ENCODE peak calls at places on chromosomes 1 and 21, in eight cellular contexts. P is RWPE1, Q is PC-3, H is uterus, U is omental fat pad, A is AG04450, E is IMR-90, Z is AG09309. I is an unnamed sample.

GRCh38 chr1:109765483-109765815 is 1.7 kb upstream of the EPS8L3 start:
- DNase-seq in A (no peak), H (no peak), Q (no peak), E (no peak), U (no peak), Z (no peak), P (no peak), I (no peak)

GRCh38 chr1:146012703-146013565 is 8.6 kb downstream of the HJV start:
- DNase-seq in H (peak), Q (peak), A (peak), P (peak), Z (peak), U (no peak), E (peak), I (no peak)

GRCh38 chr1:183952101-183952500 is 85.4 kb downstream of the COLGALT2 start:
- DNase-seq in P (no peak), H (no peak), Z (no peak), U (no peak), E (peak), A (no peak), Q (peak), I (no peak)

GRCh38 chr1:28196330-28196729 is 19.8 kb upstream of the PTAFR start:
- DNase-seq in A (no peak), Z (no peak), U (no peak), E (no peak), H (no peak), P (no peak), Q (no peak), I (no peak)

GRCh38 chr1:203995228-203995627 is 77.7 kb upstream of the SOX13 start:
- DNase-seq in Z (no peak), U (no peak), E (no peak), A (no peak), H (no peak), P (no peak), Q (no peak), I (no peak)

GRCh38 chr1:42965339-42965738 is 6.7 kb upstream of the SLC2A1 start:
- DNase-seq in A (no peak), P (no peak), H (no peak), Q (no peak), Z (no peak), U (no peak), E (no peak), I (no peak)

GRCh38 chr1:161549652-161550051 is at the start of gene FCGR3A:
- DNase-seq in Z (no peak), E (no peak), A (no peak), U (no peak), H (no peak), Q (no peak), P (no peak), I (no peak)

GRCh38 chr1:187010571-187011309 is 182.0 kb downstream of the PLA2G4A start:
- DNase-seq in H (no peak), P (no peak), U (no peak), Z (no peak), Q (peak), E (peak), A (no peak), I (peak)

GRCh38 chr1:9289724-9290493 is 2.8 kb upstream of the SPSB1 start:
- DNase-seq in H (peak), Q (peak), P (peak), Z (peak), E (peak), A (peak), U (peak), I (no peak)

GRCh38 chr1:159918041-159918917 is 7.0 kb downstream of the TAGLN2 start:
- DNase-seq in H (no peak), P (no peak), A (no peak), Q (no peak), U (no peak), Z (no peak), E (peak), I (no peak)

GRCh38 chr1:47568763-47569162 is 130.9 kb downstream of the FOXD2 start:
- DNase-seq in H (no peak), U (no peak), Q (no peak), A (no peak), Z (no peak), E (no peak), P (no peak), I (no peak)

GRCh38 chr1:28783363-28783762 is 28.6 kb upstream of the OPRD1 start:
- DNase-seq in U (no peak), Z (no peak), E (no peak), P (no peak), Q (no peak), H (no peak), A (no peak), I (no peak)

GRCh38 chr21:33071878-33072306 is 2.0 kb downstream of the OLIG1 start:
- DNase-seq in P (no peak), Q (no peak), A (no peak), U (no peak), Z (no peak), H (no peak), E (peak), I (peak)

GRCh38 chr1:52190500-52191252 is 48.8 kb downstream of the ZFYVE9 start:
- DNase-seq in Z (no peak), E (peak), Q (no peak), U (no peak), H (no peak), A (no peak), P (no peak), I (no peak)
- TF ChIP-seq CTCF in Z (no peak), E (no peak), Q (no peak), U (no peak), H (no peak), A (no peak), P (no peak), I (no peak)

DNA sequence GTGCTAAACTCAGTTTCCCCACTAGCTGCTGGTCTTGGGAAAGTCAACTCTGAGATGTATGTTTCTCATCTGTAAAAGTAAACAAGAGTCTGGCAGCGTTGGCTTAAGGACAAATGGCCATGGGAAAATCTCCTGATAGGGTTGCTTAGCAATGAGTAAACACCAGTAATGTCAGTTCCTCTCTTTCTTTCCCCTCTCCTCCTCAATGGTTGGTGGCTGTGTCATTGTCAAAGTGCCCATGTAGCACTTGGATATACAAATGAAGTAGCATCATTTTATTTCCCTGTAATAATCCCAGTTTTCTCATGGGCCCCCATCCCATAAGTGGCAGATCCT is 2.2 kb upstream of the FYB2 start:
- DNase-seq in H (no peak), U (no peak), Z (no peak), Q (peak), A (no peak), E (peak), P (no peak), I (no peak)
- TF ChIP-seq CTCF in H (no peak), U (no peak), Z (no peak), Q (no peak), A (no peak), E (no peak), P (no peak), I (no peak)

DNA sequence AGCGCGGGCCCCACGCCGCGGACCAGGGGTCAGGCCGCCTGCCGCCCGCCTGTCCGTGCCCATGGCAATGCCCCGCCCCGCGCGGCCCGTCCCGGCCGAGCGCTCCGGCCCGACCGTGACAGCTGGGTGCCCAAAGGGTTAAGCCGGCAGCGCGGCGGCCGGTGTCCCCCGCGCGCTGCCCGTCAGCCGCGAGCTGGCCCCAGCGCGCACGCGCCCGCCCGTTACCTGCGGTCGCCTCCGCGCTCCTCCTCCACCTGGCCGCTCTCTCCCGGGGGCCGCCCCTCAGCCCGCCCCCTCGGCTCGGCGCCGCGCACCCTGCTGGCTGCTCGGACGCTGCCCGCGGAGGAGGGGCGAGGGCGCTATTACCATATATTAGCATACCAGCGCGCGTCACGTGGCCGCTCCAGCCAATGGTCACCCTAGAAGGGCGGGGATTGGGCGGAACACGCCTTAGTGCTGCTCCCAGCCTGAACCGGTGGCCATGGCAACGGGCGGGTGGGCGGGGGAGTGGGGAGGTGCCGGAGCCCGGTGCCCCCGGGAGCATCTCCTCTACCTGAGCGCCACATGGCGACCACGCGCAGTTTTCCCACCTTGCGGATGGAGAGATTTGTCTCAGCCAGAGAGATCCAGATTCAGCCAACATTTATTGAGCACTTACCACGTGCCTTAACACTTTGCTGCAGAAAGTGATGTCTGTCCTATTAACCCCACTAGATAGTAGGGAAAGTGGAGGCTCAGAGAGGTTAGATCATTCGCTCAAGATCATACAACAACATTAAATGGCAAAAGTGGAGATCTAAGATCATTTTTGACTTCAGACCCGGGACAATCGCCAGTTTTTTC is at the start of gene PHC2:
- DNase-seq in P (peak), A (peak), Q (peak), Z (peak), U (peak), E (peak), H (peak), I (peak)
- TF ChIP-seq CTCF in P (no peak), A (peak), Q (peak), Z (peak), U (no peak), E (peak), H (no peak), I (no peak)

GRCh38 chr1:68213843-68214242 is 18.5 kb downstream of the WLS start:
- DNase-seq in U (peak), A (no peak), Q (no peak), E (peak), H (peak), P (no peak), Z (no peak), I (no peak)

GRCh38 chr1:68218485-68218884 is 13.8 kb downstream of the WLS start:
- DNase-seq in E (no peak), H (no peak), U (no peak), Q (no peak), Z (no peak), P (peak), A (no peak), I (no peak)

GRCh38 chr1:68216088-68216487 is 16.2 kb downstream of the WLS start:
- DNase-seq in H (no peak), A (no peak), Q (no peak), U (no peak), P (no peak), Z (no peak), E (no peak), I (no peak)

GRCh38 chr1:68220420-68220819 is 11.9 kb downstream of the WLS start:
- DNase-seq in E (no peak), A (no peak), Q (no peak), Z (no peak), H (no peak), P (no peak), U (no peak), I (no peak)

GRCh38 chr1:68217060-68217554 is 15.2 kb downstream of the WLS start:
- DNase-seq in Z (no peak), P (no peak), A (no peak), H (no peak), E (no peak), U (no peak), Q (no peak), I (no peak)
- TF ChIP-seq CTCF in Z (no peak), P (no peak), A (no peak), H (no peak), E (no peak), U (no peak), Q (no peak), I (no peak)

GRCh38 chr1:114554577-114554976 is 26.8 kb downstream of the BCAS2 start:
- DNase-seq in E (no peak), P (peak), U (no peak), Q (no peak), H (no peak), Z (no peak), A (no peak), I (no peak)

GRCh38 chr1:114559356-114559755 is 22.1 kb downstream of the BCAS2 start:
- DNase-seq in Q (no peak), P (no peak), Z (no peak), H (no peak), E (no peak), A (no peak), U (no peak), I (peak)

GRCh38 chr1:114561333-114561732 is 20.1 kb downstream of the BCAS2 start:
- DNase-seq in U (no peak), Q (no peak), Z (no peak), P (no peak), E (no peak), H (no peak), A (no peak), I (no peak)

GRCh38 chr1:114564141-114564540 is 17.3 kb downstream of the BCAS2 start:
- DNase-seq in Q (no peak), H (no peak), Z (no peak), E (no peak), P (no peak), A (no peak), U (no peak), I (no peak)

DNA sequence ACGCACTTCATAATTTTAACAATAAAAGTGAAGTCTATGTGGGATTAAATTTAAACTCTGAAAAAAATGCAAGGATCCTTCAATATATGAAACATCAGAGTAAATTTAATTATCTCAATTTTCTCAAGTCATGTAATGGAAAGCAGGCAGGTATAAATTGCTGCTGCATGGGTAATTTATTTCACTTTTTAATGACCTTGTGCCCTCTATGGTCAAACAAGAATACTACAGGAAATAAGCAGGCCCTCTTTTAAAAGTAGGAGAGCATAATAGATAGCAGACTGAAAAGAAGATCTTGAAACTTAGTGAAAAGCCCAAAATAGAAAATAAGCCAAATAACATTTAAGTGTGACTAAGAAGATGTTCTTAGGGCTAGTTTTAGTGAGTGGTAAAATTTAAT is 22.9 kb downstream of the BCAS2 start:
- DNase-seq in H (no peak), A (no peak), Z (no peak), E (no peak), P (peak), Q (peak), U (no peak), I (no peak)
- TF ChIP-seq CTCF in H (no peak), A (peak), Z (peak), E (peak), P (peak), Q (peak), U (no peak), I (peak)

GRCh38 chr1:240602189-240602588 is 9.8 kb downstream of the GREM2 start:
- DNase-seq in H (no peak), P (no peak), E (peak), Q (peak), A (no peak), Z (no peak), U (no peak), I (no peak)
- TF ChIP-seq CTCF in H (no peak), P (no peak), E (peak), Q (peak), A (peak), Z (peak), U (no peak), I (no peak)

GRCh38 chr1:163412216-163412615 is 90.5 kb downstream of the NUF2 start:
- DNase-seq in E (no peak), Z (no peak), A (no peak), H (no peak), Q (no peak), P (no peak), U (no peak), I (no peak)
- TF ChIP-seq CTCF in E (no peak), Z (no peak), A (no peak), H (no peak), Q (peak), P (no peak), U (no peak), I (no peak)

GRCh38 chr1:116844775-116845174 is 64.9 kb upstream of the PTGFRN start:
- DNase-seq in U (no peak), H (no peak), Q (no peak), E (no peak), A (no peak), P (no peak), Z (no peak), I (no peak)

GRCh38 chr1:116841569-116842364 is 67.9 kb upstream of the PTGFRN start:
- DNase-seq in U (no peak), P (no peak), Z (no peak), E (no peak), Q (no peak), A (no peak), H (no peak), I (no peak)

GRCh38 chr1:116847175-116847574 is 62.5 kb upstream of the PTGFRN start:
- DNase-seq in P (no peak), Z (no peak), U (no peak), A (no peak), Q (no peak), H (no peak), E (no peak), I (no peak)

GRCh38 chr1:116847688-116848531 is 61.8 kb upstream of the PTGFRN start:
- DNase-seq in Z (no peak), U (no peak), A (no peak), Q (peak), E (peak), H (peak), P (no peak), I (peak)

GRCh38 chr1:116842654-116843053 is 67.1 kb upstream of the PTGFRN start:
- DNase-seq in U (no peak), P (no peak), E (no peak), Z (no peak), H (no peak), Q (peak), A (no peak), I (no peak)
- TF ChIP-seq CTCF in U (no peak), P (no peak), E (peak), Z (peak), H (no peak), Q (peak), A (no peak), I (no peak)

GRCh38 chr21:35648512-35648911 is 411.8 kb downstream of the SETD4 start:
- DNase-seq in Z (no peak), U (no peak), A (no peak), H (no peak), P (no peak), Q (peak), E (no peak), I (no peak)
- TF ChIP-seq CTCF in Z (no peak), U (no peak), A (no peak), H (no peak), P (no peak), Q (peak), E (no peak), I (no peak)

GRCh38 chr1:176934370-176934769 is 230.1 kb downstream of the ASTN1 start:
- DNase-seq in U (no peak), Z (no peak), H (no peak), Q (no peak), A (no peak), P (no peak), E (no peak), I (no peak)

GRCh38 chr1:176931526-176931925 is 233.0 kb downstream of the ASTN1 start:
- DNase-seq in A (no peak), Z (no peak), U (no peak), Q (no peak), E (no peak), P (no peak), H (no peak), I (no peak)

GRCh38 chr1:176938375-176938774 is 226.1 kb downstream of the ASTN1 start:
- DNase-seq in P (no peak), Q (no peak), Z (no peak), U (no peak), A (no peak), H (no peak), E (no peak), I (no peak)

GRCh38 chr1:176932114-176933104 is 232.1 kb downstream of the ASTN1 start:
- DNase-seq in U (no peak), P (no peak), E (no peak), Q (no peak), A (no peak), Z (no peak), H (no peak), I (no peak)
- TF ChIP-seq CTCF in U (no peak), P (no peak), E (no peak), Q (no peak), A (no peak), Z (no peak), H (no peak), I (no peak)

I was measured in GM06990.